ENCODE peak calls at places on chromosomes 11 and 22, in eight cellular contexts. One of them, this sample, is unnamed.

GRCh38 chr11:118214210-118214914 is 10.4 kb downstream of the JAML start:
- DNase-seq in A549: no peak
- DNase-seq in neural progenitor cell: no peak
- DNase-seq in pancreas: no peak
- DNase-seq in fibroblast of lung: no peak
- DNase-seq in Peyer's patch: no peak
- DNase-seq in GM12878: no peak
- DNase-seq in astrocyte of the cerebellum: no peak
- DNase-seq in this sample: peak

GRCh38 chr22:42743501-42743991 is 22.9 kb upstream of the A4GALT start:
- DNase-seq in A549: no peak
- DNase-seq in neural progenitor cell: peak
- DNase-seq in pancreas: no peak
- DNase-seq in fibroblast of lung: no peak
- DNase-seq in Peyer's patch: no peak
- DNase-seq in GM12878: no peak
- DNase-seq in astrocyte of the cerebellum: no peak
- DNase-seq in this sample: no peak

GRCh38 chr11:93857413-93858185 is 7.2 kb upstream of the VSTM5 start:
- DNase-seq in A549: no peak
- DNase-seq in neural progenitor cell: no peak
- DNase-seq in pancreas: no peak
- DNase-seq in fibroblast of lung: peak
- DNase-seq in Peyer's patch: no peak
- DNase-seq in GM12878: no peak
- DNase-seq in astrocyte of the cerebellum: peak
- DNase-seq in this sample: no peak

GRCh38 chr11:59812220-59812619 is 1.6 kb upstream of the MRPL16 start:
- DNase-seq in A549: no peak
- DNase-seq in neural progenitor cell: no peak
- DNase-seq in pancreas: no peak
- DNase-seq in fibroblast of lung: no peak
- DNase-seq in Peyer's patch: no peak
- DNase-seq in GM12878: no peak
- DNase-seq in astrocyte of the cerebellum: no peak
- DNase-seq in this sample: no peak

GRCh38 chr11:134466909-134467567 is 55.0 kb upstream of the B3GAT1 start:
- DNase-seq in A549: no peak
- DNase-seq in neural progenitor cell: no peak
- DNase-seq in pancreas: no peak
- DNase-seq in fibroblast of lung: no peak
- DNase-seq in Peyer's patch: no peak
- DNase-seq in GM12878: no peak
- DNase-seq in astrocyte of the cerebellum: no peak
- DNase-seq in this sample: no peak

GRCh38 chr22:27381552-27381951 is 420.0 kb downstream of the MN1 start:
- DNase-seq in A549: no peak
- DNase-seq in neural progenitor cell: no peak
- DNase-seq in pancreas: no peak
- DNase-seq in fibroblast of lung: no peak
- DNase-seq in Peyer's patch: no peak
- DNase-seq in GM12878: no peak
- DNase-seq in astrocyte of the cerebellum: no peak
- DNase-seq in this sample: no peak

GRCh38 chr11:26109658-26110393 is 222.1 kb upstream of the ANO3 start:
- DNase-seq in A549: no peak
- DNase-seq in neural progenitor cell: no peak
- DNase-seq in pancreas: no peak
- DNase-seq in fibroblast of lung: no peak
- DNase-seq in Peyer's patch: no peak
- DNase-seq in GM12878: no peak
- DNase-seq in astrocyte of the cerebellum: no peak
- DNase-seq in this sample: no peak

GRCh38 chr11:44097821-44098220 is 2.3 kb downstream of the EXT2 start:
- DNase-seq in A549: no peak
- DNase-seq in neural progenitor cell: no peak
- DNase-seq in pancreas: no peak
- DNase-seq in fibroblast of lung: peak
- DNase-seq in Peyer's patch: no peak
- DNase-seq in GM12878: no peak
- DNase-seq in astrocyte of the cerebellum: no peak
- DNase-seq in this sample: no peak

GRCh38 chr11:31816467-31817053 is 5.4 kb upstream of the PAX6 start:
- DNase-seq in A549: no peak
- DNase-seq in neural progenitor cell: peak
- DNase-seq in pancreas: no peak
- DNase-seq in fibroblast of lung: no peak
- DNase-seq in Peyer's patch: no peak
- DNase-seq in GM12878: no peak
- DNase-seq in astrocyte of the cerebellum: no peak
- DNase-seq in this sample: no peak

GRCh38 chr11:11279956-11280689 is 72.9 kb downstream of the CSNK2A3 start:
- DNase-seq in A549: no peak
- DNase-seq in neural progenitor cell: no peak
- DNase-seq in pancreas: no peak
- DNase-seq in fibroblast of lung: peak
- DNase-seq in Peyer's patch: no peak
- DNase-seq in GM12878: no peak
- DNase-seq in astrocyte of the cerebellum: no peak
- DNase-seq in this sample: no peak

GRCh38 chr11:120808616-120809050 is 215.3 kb upstream of the TBCEL start:
- DNase-seq in A549: peak
- DNase-seq in neural progenitor cell: no peak
- DNase-seq in pancreas: no peak
- DNase-seq in fibroblast of lung: no peak
- DNase-seq in Peyer's patch: no peak
- DNase-seq in GM12878: no peak
- DNase-seq in astrocyte of the cerebellum: no peak
- DNase-seq in this sample: no peak

GRCh38 chr11:38766796-38767195 is 2168.8 kb upstream of the RAG2 start:
- DNase-seq in A549: no peak
- DNase-seq in neural progenitor cell: no peak
- DNase-seq in pancreas: no peak
- DNase-seq in fibroblast of lung: no peak
- DNase-seq in Peyer's patch: no peak
- DNase-seq in GM12878: no peak
- DNase-seq in astrocyte of the cerebellum: no peak
- DNase-seq in this sample: no peak

GRCh38 chr11:19679952-19680823 is 32.4 kb upstream of the NAV2 start:
- DNase-seq in A549: peak
- DNase-seq in neural progenitor cell: peak
- DNase-seq in pancreas: peak
- DNase-seq in fibroblast of lung: peak
- DNase-seq in Peyer's patch: peak
- DNase-seq in GM12878: no peak
- DNase-seq in astrocyte of the cerebellum: peak
- DNase-seq in this sample: no peak

GRCh38 chr22:47622541-47622940 is 860.1 kb downstream of the TBC1D22A start:
- DNase-seq in A549: no peak
- DNase-seq in neural progenitor cell: no peak
- DNase-seq in pancreas: no peak
- DNase-seq in fibroblast of lung: no peak
- DNase-seq in Peyer's patch: no peak
- DNase-seq in GM12878: no peak
- DNase-seq in astrocyte of the cerebellum: no peak
- DNase-seq in this sample: no peak

GRCh38 chr11:125871391-125872137 is 15.9 kb upstream of the HYLS1 start:
- DNase-seq in A549: peak
- DNase-seq in neural progenitor cell: peak
- DNase-seq in pancreas: peak
- DNase-seq in fibroblast of lung: peak
- DNase-seq in Peyer's patch: no peak
- DNase-seq in GM12878: no peak
- DNase-seq in astrocyte of the cerebellum: peak
- DNase-seq in this sample: no peak

GRCh38 chr11:111555255-111555654 is 14.7 kb downstream of the LAYN start:
- DNase-seq in A549: no peak
- DNase-seq in neural progenitor cell: no peak
- DNase-seq in pancreas: no peak
- DNase-seq in fibroblast of lung: peak
- DNase-seq in Peyer's patch: no peak
- DNase-seq in GM12878: no peak
- DNase-seq in astrocyte of the cerebellum: peak
- DNase-seq in this sample: no peak

DNA sequence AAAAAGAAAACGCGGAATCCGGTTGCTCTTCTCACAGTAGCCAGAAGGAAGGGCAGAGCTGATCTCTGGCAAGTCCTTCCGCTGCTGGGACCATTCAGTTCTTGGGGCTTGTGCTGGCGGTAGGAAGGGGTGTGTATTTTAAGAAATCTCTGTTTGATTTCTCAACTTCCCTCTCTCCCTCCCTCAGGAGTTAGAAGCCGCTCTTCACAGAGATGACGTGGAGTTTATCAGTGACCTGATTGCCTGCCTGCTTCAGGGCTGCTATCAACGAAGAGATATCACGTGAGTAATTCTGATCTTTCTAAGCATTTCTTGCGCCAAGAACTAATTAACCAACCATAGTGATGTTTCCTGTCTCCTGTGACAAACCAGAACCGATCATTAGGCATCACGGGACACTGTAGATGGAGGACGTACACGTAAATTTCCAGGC is 85.9 kb upstream of the SLC25A18 start:
- DNase-seq in A549: no peak
- DNase-seq in neural progenitor cell: peak
- DNase-seq in pancreas: no peak
- DNase-seq in fibroblast of lung: no peak
- DNase-seq in Peyer's patch: no peak
- DNase-seq in GM12878: no peak
- DNase-seq in astrocyte of the cerebellum: no peak
- DNase-seq in this sample: no peak
- H3K4me3 ChIP-seq in A549: no peak
- H3K4me3 ChIP-seq in neural progenitor cell: no peak
- H3K4me3 ChIP-seq in pancreas: no peak
- H3K4me3 ChIP-seq in fibroblast of lung: peak
- H3K4me3 ChIP-seq in Peyer's patch: no peak
- H3K4me3 ChIP-seq in GM12878: no peak
- H3K4me3 ChIP-seq in astrocyte of the cerebellum: no peak
- H3K4me3 ChIP-seq in this sample: no peak

DNA sequence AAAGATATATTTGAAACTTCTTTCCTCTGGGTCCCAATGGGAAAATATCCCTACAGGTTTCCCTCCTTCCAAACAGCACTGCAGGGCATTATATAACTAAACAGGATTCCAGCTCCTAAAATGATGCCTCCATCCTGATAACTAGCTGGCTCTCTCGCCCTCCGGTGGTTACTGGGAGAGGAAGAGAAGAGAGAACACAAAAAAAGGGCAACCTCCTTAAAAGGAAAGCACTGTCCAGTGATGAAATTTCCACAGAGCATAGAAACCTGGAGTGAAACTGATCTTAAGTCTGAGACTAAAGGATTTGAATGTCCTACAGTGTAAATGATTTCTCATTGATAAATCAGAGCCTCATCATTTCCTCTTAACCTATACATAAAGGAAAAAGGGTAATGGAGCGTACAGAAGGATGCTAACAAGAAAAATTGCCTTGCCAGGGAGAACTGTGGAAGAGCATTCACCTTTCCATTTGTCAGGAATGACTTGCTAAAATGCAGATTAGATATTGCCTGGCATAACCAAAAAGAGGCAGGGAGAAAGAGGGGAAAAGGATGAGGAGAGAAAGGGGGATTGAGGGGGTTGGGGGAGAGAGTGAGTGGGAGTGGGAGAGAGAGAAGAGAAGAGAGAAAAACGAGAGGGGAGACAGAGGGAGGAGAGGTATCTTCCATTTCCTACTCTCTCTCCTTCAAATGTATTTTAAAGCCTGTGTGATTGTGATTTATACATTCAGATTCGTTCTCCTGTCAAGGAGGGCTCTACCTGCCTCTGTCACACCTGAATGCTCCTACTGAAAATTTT is 121.4 kb downstream of the APOL5 start:
- DNase-seq in A549: peak
- DNase-seq in neural progenitor cell: peak
- DNase-seq in pancreas: no peak
- DNase-seq in fibroblast of lung: peak
- DNase-seq in Peyer's patch: no peak
- DNase-seq in GM12878: no peak
- DNase-seq in astrocyte of the cerebellum: peak
- DNase-seq in this sample: no peak
- TF ChIP-seq CTCF in A549: peak
- TF ChIP-seq CTCF in neural progenitor cell: peak
- TF ChIP-seq CTCF in pancreas: no peak
- TF ChIP-seq CTCF in fibroblast of lung: peak
- TF ChIP-seq CTCF in Peyer's patch: peak
- TF ChIP-seq CTCF in GM12878: peak
- TF ChIP-seq CTCF in astrocyte of the cerebellum: peak
- TF ChIP-seq CTCF in this sample: no peak

DNA sequence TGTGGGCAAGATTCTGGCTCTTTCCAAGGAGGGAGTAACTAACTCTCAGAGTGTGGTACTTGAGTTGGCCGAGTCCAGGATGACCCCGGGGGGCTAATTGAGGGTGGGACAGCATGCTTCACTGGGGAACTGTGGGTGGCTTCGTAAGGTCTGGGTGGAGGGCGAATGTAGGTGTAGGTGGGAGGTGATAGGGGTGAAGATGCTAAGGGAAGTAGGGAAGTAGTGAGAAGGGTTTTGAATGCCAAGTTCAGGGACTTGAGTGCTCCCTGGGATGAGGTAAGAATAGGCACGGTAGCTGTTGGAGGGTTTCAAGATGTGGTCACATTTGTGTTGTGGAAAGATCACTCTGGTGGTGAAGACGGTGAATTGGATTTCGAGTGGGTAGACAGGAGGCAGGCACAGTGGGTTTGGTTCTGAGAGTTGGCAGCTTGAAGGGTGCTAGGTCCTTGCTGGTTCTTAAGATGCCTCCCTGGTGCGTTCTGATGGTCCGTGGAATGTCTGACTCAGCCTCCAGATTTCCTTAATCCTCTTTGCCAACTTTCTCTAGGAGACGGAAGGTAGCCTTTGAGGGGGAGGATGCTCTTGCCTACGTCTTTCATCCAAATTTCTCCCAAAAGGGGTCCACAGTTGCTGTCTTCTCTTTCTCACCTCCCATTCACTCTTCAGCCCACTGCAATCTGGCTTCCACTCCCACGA is 2.5 kb upstream of the DNAL4 start:
- DNase-seq in A549: no peak
- DNase-seq in neural progenitor cell: no peak
- DNase-seq in pancreas: no peak
- DNase-seq in fibroblast of lung: peak
- DNase-seq in Peyer's patch: no peak
- DNase-seq in GM12878: no peak
- DNase-seq in astrocyte of the cerebellum: no peak
- DNase-seq in this sample: no peak
- H3K4me3 ChIP-seq in A549: no peak
- H3K4me3 ChIP-seq in neural progenitor cell: no peak
- H3K4me3 ChIP-seq in pancreas: no peak
- H3K4me3 ChIP-seq in fibroblast of lung: no peak
- H3K4me3 ChIP-seq in Peyer's patch: no peak
- H3K4me3 ChIP-seq in GM12878: no peak
- H3K4me3 ChIP-seq in astrocyte of the cerebellum: no peak
- H3K4me3 ChIP-seq in this sample: no peak

DNA sequence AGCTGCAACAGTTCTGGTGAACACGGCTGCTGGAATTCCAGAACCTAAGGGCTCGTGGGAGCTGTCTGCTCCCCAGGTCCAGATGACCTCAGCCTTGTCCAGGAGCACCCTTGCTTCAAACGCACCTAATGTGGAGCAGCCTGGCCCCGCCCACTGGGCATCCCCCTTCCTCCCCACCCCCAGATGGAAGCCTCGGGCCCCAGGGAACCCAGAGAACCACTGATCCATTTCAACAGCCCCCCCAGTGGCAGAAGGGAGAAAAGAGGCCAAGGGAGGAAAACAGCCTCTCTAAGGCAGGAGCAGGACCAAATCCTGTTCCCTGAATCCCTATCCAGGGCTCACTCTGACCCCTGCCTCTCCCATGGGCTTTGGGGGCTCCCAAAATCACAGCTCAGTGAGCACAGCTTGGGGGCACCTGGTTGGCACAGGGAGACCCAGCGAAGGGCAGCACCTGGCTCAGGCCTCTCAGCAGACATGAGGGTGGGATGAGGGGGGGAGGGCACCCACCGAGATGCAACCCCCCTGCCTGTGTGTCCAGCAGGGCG is 1.2 kb downstream of the CYTH4 start:
- DNase-seq in A549: no peak
- DNase-seq in neural progenitor cell: no peak
- DNase-seq in pancreas: no peak
- DNase-seq in fibroblast of lung: no peak
- DNase-seq in Peyer's patch: peak
- DNase-seq in GM12878: no peak
- DNase-seq in astrocyte of the cerebellum: no peak
- DNase-seq in this sample: no peak
- TF ChIP-seq CTCF in A549: no peak
- TF ChIP-seq CTCF in neural progenitor cell: no peak
- TF ChIP-seq CTCF in pancreas: no peak
- TF ChIP-seq CTCF in fibroblast of lung: peak
- TF ChIP-seq CTCF in Peyer's patch: no peak
- TF ChIP-seq CTCF in GM12878: peak
- TF ChIP-seq CTCF in astrocyte of the cerebellum: no peak
- TF ChIP-seq CTCF in this sample: peak

This sample was measured in GM12864.